ENCODE peak calls at places on chromosomes 12 and 14, in six cellular contexts. One of them, this sample, is unnamed. For H3K4me1 and H3K27me3, the result is how much of the 10 kb centered on the place peaks cover.

GRCh38 chr14:25041898-25042297 is 8.0 kb downstream of the STXBP6 start:
- DNase-seq in left ventricle myocardium inferior: no peak
- DNase-seq in psoas muscle: no peak
- DNase-seq in tibial artery: no peak
- DNase-seq in GM23338: no peak
- DNase-seq in SK-N-SH: no peak
- DNase-seq in this sample: no peak

GRCh38 chr14:101020971-101021370 is 117.4 kb upstream of the RTL1 start:
- DNase-seq in left ventricle myocardium inferior: peak
- DNase-seq in GM23338: no peak
- DNase-seq in SK-N-SH: no peak
- DNase-seq in psoas muscle: no peak
- DNase-seq in tibial artery: no peak
- DNase-seq in this sample: no peak

GRCh38 chr12:28189774-28190320 is 409 bp upstream of the CCDC91 start:
- DNase-seq in left ventricle myocardium inferior: no peak
- DNase-seq in SK-N-SH: no peak
- DNase-seq in psoas muscle: no peak
- DNase-seq in GM23338: no peak
- DNase-seq in tibial artery: no peak
- DNase-seq in this sample: no peak

GRCh38 chr12:102009796-102010195 is 52.0 kb downstream of the WASHC3 start:
- DNase-seq in GM23338: no peak
- DNase-seq in left ventricle myocardium inferior: no peak
- DNase-seq in psoas muscle: no peak
- DNase-seq in SK-N-SH: no peak
- DNase-seq in tibial artery: no peak
- DNase-seq in this sample: no peak

GRCh38 chr12:48816148-48816854 is 2.0 kb upstream of the CACNB3 start:
- DNase-seq in SK-N-SH: no peak
- DNase-seq in GM23338: no peak
- DNase-seq in tibial artery: no peak
- DNase-seq in psoas muscle: no peak
- DNase-seq in left ventricle myocardium inferior: no peak
- DNase-seq in this sample: no peak

GRCh38 chr14:89540009-89540829 is 123.2 kb upstream of the FOXN3 start:
- DNase-seq in psoas muscle: no peak
- DNase-seq in tibial artery: no peak
- DNase-seq in GM23338: no peak
- DNase-seq in left ventricle myocardium inferior: no peak
- DNase-seq in SK-N-SH: no peak
- DNase-seq in this sample: no peak

GRCh38 chr14:68379510-68380303 is 413.2 kb downstream of the ZFP36L1 start:
- DNase-seq in left ventricle myocardium inferior: no peak
- DNase-seq in psoas muscle: no peak
- DNase-seq in tibial artery: no peak
- DNase-seq in SK-N-SH: no peak
- DNase-seq in GM23338: no peak
- DNase-seq in this sample: no peak

GRCh38 chr12:52752516-52752915 is 24.6 kb downstream of the KRT76 start:
- DNase-seq in left ventricle myocardium inferior: no peak
- DNase-seq in tibial artery: no peak
- DNase-seq in GM23338: no peak
- DNase-seq in psoas muscle: no peak
- DNase-seq in SK-N-SH: no peak
- DNase-seq in this sample: no peak

GRCh38 chr12:57470286-57470969 is 9.2 kb downstream of the ARHGAP9 start:
- DNase-seq in left ventricle myocardium inferior: no peak
- DNase-seq in SK-N-SH: no peak
- DNase-seq in GM23338: no peak
- DNase-seq in psoas muscle: no peak
- DNase-seq in tibial artery: no peak
- DNase-seq in this sample: no peak

GRCh38 chr12:67456281-67456918 is 187.2 kb downstream of the CAND1 start:
- DNase-seq in left ventricle myocardium inferior: no peak
- DNase-seq in tibial artery: no peak
- DNase-seq in psoas muscle: no peak
- DNase-seq in GM23338: no peak
- DNase-seq in SK-N-SH: peak
- DNase-seq in this sample: peak

GRCh38 chr14:96268426-96269358 is 12.7 kb downstream of the BDKRB1 start:
- DNase-seq in left ventricle myocardium inferior: no peak
- DNase-seq in psoas muscle: peak
- DNase-seq in GM23338: no peak
- DNase-seq in tibial artery: peak
- DNase-seq in SK-N-SH: no peak
- DNase-seq in this sample: no peak

GRCh38 chr12:49674318-49674985 is 32.8 kb downstream of the FMNL3 start:
- DNase-seq in left ventricle myocardium inferior: no peak
- DNase-seq in tibial artery: no peak
- DNase-seq in psoas muscle: no peak
- DNase-seq in GM23338: no peak
- DNase-seq in SK-N-SH: no peak
- DNase-seq in this sample: no peak

GRCh38 chr14:22547309-22547947 is 41.6 kb downstream of the DAD1 start:
- DNase-seq in left ventricle myocardium inferior: peak
- DNase-seq in GM23338: no peak
- DNase-seq in psoas muscle: peak
- DNase-seq in tibial artery: peak
- DNase-seq in SK-N-SH: no peak
- DNase-seq in this sample: no peak

GRCh38 chr12:31626270-31626669 is 33.2 kb upstream of the ETFBKMT start:
- DNase-seq in tibial artery: no peak
- DNase-seq in left ventricle myocardium inferior: no peak
- DNase-seq in psoas muscle: no peak
- DNase-seq in SK-N-SH: no peak
- DNase-seq in GM23338: no peak
- DNase-seq in this sample: no peak

GRCh38 chr12:96213869-96214268 is 19.7 kb downstream of the ELK3 start:
- DNase-seq in tibial artery: no peak
- DNase-seq in left ventricle myocardium inferior: no peak
- DNase-seq in SK-N-SH: no peak
- DNase-seq in psoas muscle: no peak
- DNase-seq in GM23338: no peak
- DNase-seq in this sample: no peak

GRCh38 chr12:48349471-48349870 is 1.2 kb downstream of the ZNF641 start:
- DNase-seq in tibial artery: no peak
- DNase-seq in SK-N-SH: no peak
- DNase-seq in psoas muscle: peak
- DNase-seq in left ventricle myocardium inferior: peak
- DNase-seq in GM23338: no peak
- DNase-seq in this sample: no peak

GRCh38 chr12:114245555-114245954 is 160.4 kb downstream of the TBX5 start:
- DNase-seq in psoas muscle: no peak
- DNase-seq in GM23338: peak
- DNase-seq in left ventricle myocardium inferior: no peak
- DNase-seq in SK-N-SH: no peak
- DNase-seq in tibial artery: no peak
- DNase-seq in this sample: peak

GRCh38 chr14:50067723-50068495 is 48.5 kb downstream of the VCPKMT start:
- DNase-seq in left ventricle myocardium inferior: no peak
- DNase-seq in SK-N-SH: no peak
- DNase-seq in GM23338: no peak
- DNase-seq in tibial artery: no peak
- DNase-seq in psoas muscle: no peak
- DNase-seq in this sample: no peak

GRCh38 chr14:91893659-91894058 is 26.3 kb upstream of the TC2N start:
- DNase-seq in SK-N-SH: no peak
- DNase-seq in tibial artery: no peak
- DNase-seq in GM23338: no peak
- DNase-seq in left ventricle myocardium inferior: no peak
- DNase-seq in psoas muscle: no peak
- DNase-seq in this sample: no peak

GRCh38 chr12:77161944-77162343 is 96.6 kb upstream of the E2F7 start:
- DNase-seq in SK-N-SH: no peak
- DNase-seq in left ventricle myocardium inferior: no peak
- DNase-seq in psoas muscle: no peak
- DNase-seq in GM23338: peak
- DNase-seq in tibial artery: no peak
- DNase-seq in this sample: no peak

GRCh38 chr12:53811606-53812005 is 59.8 kb upstream of the CISTR start:
- DNase-seq in tibial artery: no peak
- DNase-seq in left ventricle myocardium inferior: no peak
- DNase-seq in psoas muscle: no peak
- DNase-seq in SK-N-SH: no peak
- DNase-seq in GM23338: peak
- DNase-seq in this sample: peak

GRCh38 chr12:4607056-4607455 is 41.8 kb downstream of the AKAP3 start:
- DNase-seq in SK-N-SH: peak
- DNase-seq in left ventricle myocardium inferior: no peak
- DNase-seq in GM23338: no peak
- DNase-seq in tibial artery: no peak
- DNase-seq in psoas muscle: no peak
- DNase-seq in this sample: no peak

GRCh38 chr12:106766393-106766826 is 8.1 kb upstream of the RIC8B start:
- DNase-seq in psoas muscle: peak
- DNase-seq in SK-N-SH: no peak
- DNase-seq in left ventricle myocardium inferior: peak
- DNase-seq in tibial artery: peak
- DNase-seq in GM23338: no peak
- DNase-seq in this sample: no peak

GRCh38 chr14:95155044-95155443 is 2.3 kb downstream of the DICER1 start:
- DNase-seq in GM23338: no peak
- DNase-seq in psoas muscle: no peak
- DNase-seq in SK-N-SH: no peak
- DNase-seq in left ventricle myocardium inferior: no peak
- DNase-seq in tibial artery: no peak
- DNase-seq in this sample: no peak

GRCh38 chr14:95156765-95157194 is 549 bp downstream of the DICER1 start:
- DNase-seq in left ventricle myocardium inferior: peak
- DNase-seq in GM23338: no peak
- DNase-seq in SK-N-SH: no peak
- DNase-seq in psoas muscle: peak
- DNase-seq in tibial artery: peak
- DNase-seq in this sample: peak

GRCh38 chr14:95157195-95157986 is at the start of gene DICER1:
- DNase-seq in SK-N-SH: peak
- DNase-seq in left ventricle myocardium inferior: peak
- DNase-seq in GM23338: peak
- DNase-seq in tibial artery: peak
- DNase-seq in psoas muscle: peak
- DNase-seq in this sample: peak

GRCh38 chr14:95157987-95158712 is 821 bp upstream of the DICER1 start:
- DNase-seq in left ventricle myocardium inferior: no peak
- DNase-seq in GM23338: peak
- DNase-seq in psoas muscle: peak
- DNase-seq in tibial artery: no peak
- DNase-seq in SK-N-SH: no peak
- DNase-seq in this sample: peak

GRCh38 chr14:95156153-95156764 is 1.1 kb downstream of the DICER1 start:
- DNase-seq in tibial artery: no peak
- DNase-seq in psoas muscle: no peak
- DNase-seq in GM23338: no peak
- DNase-seq in left ventricle myocardium inferior: no peak
- DNase-seq in SK-N-SH: no peak
- DNase-seq in this sample: peak
- H3K4me1 ChIP-seq in tibial artery: under half
- H3K4me1 ChIP-seq in psoas muscle: under half
- H3K4me1 ChIP-seq in GM23338: under half
- H3K4me1 ChIP-seq in left ventricle myocardium inferior: half or more
- H3K4me1 ChIP-seq in SK-N-SH: under half
- H3K4me1 ChIP-seq in this sample: half or more

DNA sequence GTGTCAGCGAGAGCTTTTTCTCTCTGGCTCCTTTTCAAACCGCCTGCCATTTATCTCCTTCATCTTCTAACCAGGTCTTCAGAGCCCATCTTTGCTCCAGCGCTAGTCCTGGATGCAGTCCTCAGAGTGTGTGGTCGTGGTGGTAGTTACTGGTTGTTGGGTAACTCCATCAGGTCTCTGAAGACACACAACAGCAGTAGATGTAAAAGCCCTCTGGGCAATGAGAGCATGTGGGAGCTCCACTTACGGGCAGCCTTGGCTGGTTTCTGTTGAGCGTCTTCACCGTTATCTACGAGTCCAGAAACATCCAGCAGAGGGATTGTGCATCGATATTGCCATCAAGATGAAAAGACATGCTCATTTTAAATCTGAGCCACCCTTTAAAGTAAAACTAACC is 61.2 kb downstream of the FBXL14 start:
- DNase-seq in SK-N-SH: peak
- DNase-seq in psoas muscle: no peak
- DNase-seq in left ventricle myocardium inferior: no peak
- DNase-seq in tibial artery: no peak
- DNase-seq in GM23338: no peak
- DNase-seq in this sample: peak
- H3K27me3 ChIP-seq in SK-N-SH: under half
- H3K27me3 ChIP-seq in psoas muscle: under half
- H3K27me3 ChIP-seq in left ventricle myocardium inferior: half or more
- H3K27me3 ChIP-seq in tibial artery: under half
- H3K27me3 ChIP-seq in GM23338: half or more
- H3K27me3 ChIP-seq in this sample: under half

DNA sequence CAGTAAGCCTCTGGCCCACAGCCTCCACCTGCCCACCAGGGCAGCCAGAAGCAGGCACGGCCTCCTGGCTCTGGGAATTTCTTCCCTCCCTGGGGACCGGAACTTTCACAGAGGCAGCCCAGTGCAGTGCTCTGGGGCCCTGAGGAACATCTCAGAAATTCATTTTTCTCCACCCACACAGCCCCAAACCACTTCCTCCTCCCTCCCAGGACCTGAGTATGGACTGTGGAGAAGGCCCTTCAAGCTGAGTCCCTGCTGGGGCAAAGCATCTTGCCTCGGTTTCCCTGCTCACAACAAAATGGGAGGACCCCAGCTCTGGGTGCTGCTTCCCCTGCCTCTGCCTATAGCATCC is 90.4 kb downstream of the CHGA start:
- DNase-seq in SK-N-SH: no peak
- DNase-seq in psoas muscle: no peak
- DNase-seq in GM23338: no peak
- DNase-seq in tibial artery: peak
- DNase-seq in left ventricle myocardium inferior: no peak
- DNase-seq in this sample: no peak
- H3K4me1 ChIP-seq in SK-N-SH: under half
- H3K4me1 ChIP-seq in psoas muscle: half or more
- H3K4me1 ChIP-seq in GM23338: under half
- H3K4me1 ChIP-seq in tibial artery: under half
- H3K4me1 ChIP-seq in left ventricle myocardium inferior: half or more
- H3K4me1 ChIP-seq in this sample: under half

GRCh38 chr12:27052176-27052575 is 29.8 kb downstream of the MED21 start:
- DNase-seq in SK-N-SH: no peak
- DNase-seq in psoas muscle: no peak
- DNase-seq in GM23338: no peak
- DNase-seq in tibial artery: no peak
- DNase-seq in left ventricle myocardium inferior: no peak
- DNase-seq in this sample: no peak

GRCh38 chr12:27057543-27057942 is 24.8 kb downstream of the C12orf71 start:
- DNase-seq in SK-N-SH: no peak
- DNase-seq in left ventricle myocardium inferior: no peak
- DNase-seq in psoas muscle: no peak
- DNase-seq in GM23338: no peak
- DNase-seq in tibial artery: no peak
- DNase-seq in this sample: no peak

GRCh38 chr12:27060740-27061139 is 21.6 kb downstream of the C12orf71 start:
- DNase-seq in tibial artery: no peak
- DNase-seq in left ventricle myocardium inferior: no peak
- DNase-seq in GM23338: no peak
- DNase-seq in psoas muscle: no peak
- DNase-seq in SK-N-SH: no peak
- DNase-seq in this sample: no peak

GRCh38 chr12:27052742-27053141 is 29.6 kb downstream of the C12orf71 start:
- DNase-seq in left ventricle myocardium inferior: no peak
- DNase-seq in tibial artery: no peak
- DNase-seq in SK-N-SH: no peak
- DNase-seq in psoas muscle: no peak
- DNase-seq in GM23338: no peak
- DNase-seq in this sample: no peak

GRCh38 chr12:27055966-27056365 is 26.4 kb downstream of the C12orf71 start:
- DNase-seq in SK-N-SH: no peak
- DNase-seq in GM23338: no peak
- DNase-seq in left ventricle myocardium inferior: no peak
- DNase-seq in tibial artery: no peak
- DNase-seq in psoas muscle: no peak
- DNase-seq in this sample: no peak
- H3K27me3 ChIP-seq in SK-N-SH: under half
- H3K27me3 ChIP-seq in GM23338: under half
- H3K27me3 ChIP-seq in left ventricle myocardium inferior: under half
- H3K27me3 ChIP-seq in tibial artery: under half
- H3K27me3 ChIP-seq in psoas muscle: under half
- H3K27me3 ChIP-seq in this sample: under half